ENCODE peak calls at places on chromosome 1, in six cellular contexts. E, G, A, U, B and S are unnamed samples.

GRCh38 chr1:211641942-211642341 is 33.5 kb downstream of the NEK2 start:
- DNase-seq in U (no peak), G (no peak), E (no peak), A (no peak), B (no peak), S (no peak)

GRCh38 chr1:175920401-175920800 is 177.0 kb upstream of the TNR start:
- DNase-seq in B (no peak), E (no peak), G (no peak), A (no peak), U (no peak), S (no peak)

GRCh38 chr1:162011337-162012012 is 12.2 kb downstream of the OLFML2B start:
- DNase-seq in E (no peak), G (no peak), U (no peak), B (no peak), A (no peak), S (peak)

GRCh38 chr1:118075116-118075515 is 109.9 kb downstream of the SPAG17 start:
- DNase-seq in E (no peak), G (no peak), U (no peak), A (peak), B (no peak), S (no peak)

GRCh38 chr1:2226525-2227340 is 1.4 kb upstream of the SKI start:
- DNase-seq in U (peak), E (no peak), A (no peak), G (no peak), B (peak), S (peak)

GRCh38 chr1:28457678-28458077 is 48.2 kb upstream of the RCC1 start:
- DNase-seq in G (no peak), A (no peak), U (no peak), E (no peak), B (no peak), S (no peak)

GRCh38 chr1:109759513-109760334 is 4.0 kb downstream of the EPS8L3 start:
- DNase-seq in B (peak), A (no peak), E (no peak), U (no peak), G (no peak), S (peak)

GRCh38 chr1:84374991-84375838 is 23.1 kb upstream of the DNASE2B start:
- DNase-seq in G (no peak), A (peak), U (no peak), B (no peak), E (no peak), S (no peak)

GRCh38 chr1:172005856-172006255 is 164.6 kb downstream of the DNM3 start:
- DNase-seq in E (no peak), U (no peak), B (no peak), A (peak), G (peak), S (no peak)

GRCh38 chr1:43990271-43991199 is 864 bp upstream of the CCDC24 start:
- DNase-seq in A (no peak), U (no peak), G (no peak), E (no peak), B (no peak), S (no peak)

GRCh38 chr1:24141311-24141997 is 1.5 kb downstream of the IL22RA1 start:
- DNase-seq in U (no peak), E (no peak), A (no peak), B (no peak), G (no peak), S (no peak)

GRCh38 chr1:3707298-3707938 is 44.8 kb upstream of the CCDC27 start:
- DNase-seq in B (no peak), G (no peak), U (no peak), A (no peak), E (no peak), S (no peak)

GRCh38 chr1:79012500-79012899 is 6.0 kb upstream of the ADGRL4 start:
- DNase-seq in G (no peak), E (no peak), U (no peak), B (no peak), A (no peak), S (no peak)

GRCh38 chr1:34746785-34747637 is 7.8 kb upstream of the GJB5 start:
- DNase-seq in B (no peak), A (no peak), G (no peak), U (no peak), E (no peak), S (no peak)

GRCh38 chr1:15749399-15750291 is 7.3 kb downstream of the TMEM82 start:
- DNase-seq in A (peak), U (no peak), E (peak), B (no peak), G (no peak), S (peak)

GRCh38 chr1:197614916-197615692 is 160.2 kb downstream of the DENND1B start:
- DNase-seq in E (peak), G (peak), U (peak), A (peak), B (no peak), S (no peak)

GRCh38 chr1:37267111-37267835 is 207.1 kb upstream of the ZC3H12A start:
- DNase-seq in U (no peak), G (no peak), B (no peak), E (no peak), A (no peak), S (no peak)

GRCh38 chr1:101128211-101128727 is 102.7 kb upstream of the DPH5 start:
- DNase-seq in U (no peak), B (no peak), A (no peak), G (peak), E (no peak), S (no peak)

GRCh38 chr1:233122779-233123178 is 172.4 kb downstream of the NTPCR start:
- DNase-seq in E (no peak), U (no peak), A (no peak), G (no peak), B (no peak), S (no peak)

GRCh38 chr1:190176776-190177175 is 300.9 kb downstream of the BRINP3 start:
- DNase-seq in A (no peak), B (no peak), E (no peak), U (no peak), G (no peak), S (no peak)

GRCh38 chr1:202968895-202969295 is 1.8 kb upstream of the CYB5R1 start:
- DNase-seq in E (peak), G (peak), U (peak), A (peak), B (no peak), S (peak)

GRCh38 chr1:18256318-18257235 is 149.0 kb downstream of the IGSF21 start:
- DNase-seq in A (peak), B (peak), U (no peak), G (peak), E (peak), S (no peak)

GRCh38 chr1:199747984-199748383 is 279.5 kb upstream of the NR5A2 start:
- DNase-seq in B (no peak), G (no peak), E (no peak), A (peak), U (no peak), S (no peak)

GRCh38 chr1:1431845-1432565 is 3.5 kb upstream of the VWA1 start:
- DNase-seq in B (peak), E (no peak), A (peak), G (no peak), U (no peak), S (peak)

GRCh38 chr1:22978299-22978698 is 5.6 kb upstream of the LACTBL1 start:
- DNase-seq in G (no peak), A (peak), U (no peak), B (no peak), E (peak), S (no peak)

GRCh38 chr1:110262846-110263631 is 52.9 kb downstream of the KCNC4 start:
- DNase-seq in G (peak), B (no peak), A (no peak), E (no peak), U (no peak), S (no peak)

GRCh38 chr1:167088746-167089417 is 1.3 kb downstream of the GPA33 start:
- DNase-seq in U (no peak), B (no peak), G (no peak), A (no peak), E (no peak), S (no peak)

GRCh38 chr1:154483941-154484803 is 17.8 kb upstream of the TDRD10 start:
- DNase-seq in A (peak), U (no peak), G (no peak), B (no peak), E (peak), S (no peak)

GRCh38 chr1:231194843-231195516 is 33.1 kb downstream of the TRIM67 start:
- DNase-seq in U (no peak), G (no peak), A (peak), B (no peak), E (no peak), S (no peak)

GRCh38 chr1:41917835-41918449 is 780 bp downstream of the HIVEP3 start:
- DNase-seq in E (no peak), B (no peak), A (peak), U (peak), G (peak), S (peak)

GRCh38 chr1:55005351-55006140 is 6.8 kb downstream of the BSND start:
- DNase-seq in E (no peak), U (no peak), A (no peak), B (no peak), G (no peak), S (no peak)

GRCh38 chr1:43557744-43558245 is 27.1 kb downstream of the PTPRF start:
- DNase-seq in B (no peak), U (no peak), G (no peak), E (no peak), A (peak), S (no peak)